ENCODE peak calls at places on chromosomes 12 and 14, in seven cellular contexts. G is stimulated activated CD8-positive, alpha-beta memory T cell treated with anti-CD3 and anti-CD28 coated beads, Interleukin-15, amount 100 ng/mL, for 24 hours; B is GM03348; M is H7; I is NCI-H524 treated with DMSO at 0.1 percent for 48 hours; D is stimulated activated CD4-positive, alpha-beta T cell treated with anti-CD3 and anti-CD28 coated beads, Interleukin-12 subunit alpha, Interleukin-12 subunit beta, amount 100 ng/mL, for 4 hours; W is amygdala. E is an unnamed sample.

GRCh38 chr12:81021131-81021530 is 56.7 kb upstream of the ACSS3 start:
- DNase-seq in G (no peak), B (no peak), M (no peak), I (no peak), D (no peak), W (no peak), E (no peak)

GRCh38 chr14:103696027-103696402 is 19.2 kb downstream of the XRCC3 start:
- DNase-seq in G (no peak), B (no peak), M (no peak), I (no peak), D (no peak), W (no peak), E (no peak)

GRCh38 chr14:59997496-59997895 is 77.6 kb downstream of the LRRC9 start:
- DNase-seq in G (no peak), B (no peak), M (no peak), I (peak; percentile 36), D (no peak), W (no peak), E (no peak)

GRCh38 chr14:37550511-37550910 is 44.5 kb downstream of the FOXA1 start:
- DNase-seq in G (no peak), B (peak; percentile 31), M (no peak), I (no peak), D (no peak), W (no peak), E (no peak)

GRCh38 chr14:69571879-69572633 is 2.6 kb downstream of the CCDC177 start:
- DNase-seq in G (no peak), B (peak; percentile 32), M (peak; percentile 54), I (no peak), D (no peak), W (no peak), E (no peak)

GRCh38 chr14:73244541-73244940 is 7.2 kb downstream of the PAPLN start:
- DNase-seq in G (no peak), B (no peak), M (no peak), I (no peak), D (no peak), W (no peak), E (no peak)

GRCh38 chr14:92417759-92418158 is 94.8 kb downstream of the SLC24A4 start:
- DNase-seq in G (no peak), B (no peak), M (no peak), I (no peak), D (no peak), W (no peak), E (no peak)

GRCh38 chr14:69320581-69321365 is 60.8 kb downstream of the GALNT16 start:
- DNase-seq in G (no peak), B (no peak), M (no peak), I (no peak), D (no peak), W (no peak), E (no peak)

GRCh38 chr12:109744026-109744425 is 30.4 kb downstream of the FAM222A start:
- DNase-seq in G (no peak), B (no peak), M (no peak), I (no peak), D (no peak), W (no peak), E (no peak)

GRCh38 chr12:64004639-64005038 is 160.1 kb downstream of the SRGAP1 start:
- DNase-seq in G (no peak), B (no peak), M (no peak), I (no peak), D (no peak), W (no peak), E (no peak)

GRCh38 chr12:31204995-31205582 is 120.9 kb downstream of the SINHCAF start:
- DNase-seq in G (no peak), B (peak; percentile 7), M (no peak), I (no peak), D (no peak), W (no peak), E (no peak)

GRCh38 chr12:101919447-101919846 is 42.1 kb downstream of the DRAM1 start:
- DNase-seq in G (no peak), B (no peak), M (no peak), I (no peak), D (no peak), W (no peak), E (no peak)

GRCh38 chr14:101562659-101563351 is 1.5 kb downstream of the DIO3 start:
- DNase-seq in G (no peak), B (no peak), M (no peak), I (no peak), D (no peak), W (no peak), E (no peak)

GRCh38 chr12:58765076-58765475 is 155.2 kb downstream of the LRIG3 start:
- DNase-seq in G (no peak), B (no peak), M (no peak), I (no peak), D (no peak), W (no peak), E (no peak)

GRCh38 chr12:70052476-70052875 is 190.8 kb upstream of the CNOT2 start:
- DNase-seq in G (no peak), B (no peak), M (no peak), I (no peak), D (no peak), W (no peak), E (no peak)

GRCh38 chr14:24431569-24432258 is 2.0 kb downstream of the KHNYN start:
- DNase-seq in G (peak; percentile 69), B (peak; percentile 94), M (peak; percentile 97), I (peak; percentile 90), D (peak; percentile 86), W (no peak), E (peak; percentile 77)

GRCh38 chr14:62015945-62016344 is 253.7 kb downstream of the SNAPC1 start:
- DNase-seq in G (no peak), B (no peak), M (no peak), I (no peak), D (no peak), W (no peak), E (no peak)

GRCh38 chr14:73047808-73048207 is 10.5 kb upstream of the RBM25 start:
- DNase-seq in G (no peak), B (no peak), M (no peak), I (no peak), D (no peak), W (no peak), E (no peak)

GRCh38 chr12:63982787-63983186 is 138.3 kb downstream of the SRGAP1 start:
- DNase-seq in G (no peak), B (no peak), M (no peak), I (no peak), D (no peak), W (no peak), E (no peak)

GRCh38 chr12:103771466-103771865 is 69.6 kb downstream of the NT5DC3 start:
- DNase-seq in G (no peak), B (peak; percentile 77), M (peak; percentile 75), I (no peak), D (peak; percentile 4), W (peak; percentile 1), E (no peak)

GRCh38 chr12:13745100-13745678 is 236.2 kb downstream of the GRIN2B start:
- DNase-seq in G (no peak), B (no peak), M (no peak), I (peak; percentile 46), D (no peak), W (no peak), E (no peak)